ENCODE peak calls at places on chromosomes 4 and X, in five cellular contexts. C is CD8-positive, alpha-beta T cell; P is A549; L is A673; F is CD4-positive, CD25-positive, alpha-beta regulatory T cell. D is an unnamed sample.

GRCh38 chr4:48271626-48272025 is 2.0 kb upstream of the TEC start:
- DNase-seq in C (no peak), L (no peak), P (no peak), F (no peak), D (no peak)

GRCh38 chr4:15956179-15956850 is 6.7 kb downstream of the FGFBP2 start:
- DNase-seq in P (peak; percentile 72), F (peak; percentile 50), C (peak; percentile 57), L (peak; percentile 78), D (peak; percentile 19)

GRCh38 chr4:110550260-110550659 is 72.6 kb downstream of the PITX2 start:
- DNase-seq in C (no peak), F (no peak), L (peak; percentile 5), P (no peak), D (no peak)

GRCh38 chr4:131547506-131547981 is 1601.5 kb upstream of the PCDH10 start:
- DNase-seq in C (no peak), L (no peak), F (no peak), P (no peak), D (no peak)

GRCh38 chr4:19924761-19925160 is 326.9 kb upstream of the SLIT2 start:
- DNase-seq in F (no peak), P (no peak), L (no peak), C (no peak), D (no peak)

GRCh38 chrX:31397119-31397518 is 325.3 kb upstream of the FTHL17 start:
- DNase-seq in P (no peak), F (no peak), L (no peak), C (no peak), D (no peak)

GRCh38 chr4:751676-752075 is 46.0 kb downstream of the PCGF3 start:
- DNase-seq in F (no peak), C (no peak), L (peak; percentile 53), P (no peak), D (no peak)

GRCh38 chrX:110216027-110216426 is 101.9 kb downstream of the AMMECR1 start:
- DNase-seq in F (no peak), P (peak; percentile 20), L (no peak), C (no peak), D (no peak)

GRCh38 chr4:33722800-33723511 is 2521.4 kb downstream of the ARAP2 start:
- DNase-seq in C (no peak), L (peak; percentile 7), F (no peak), P (no peak), D (no peak)

GRCh38 chrX:133607419-133608348 is 192.4 kb upstream of the GPC4 start:
- DNase-seq in F (no peak), L (no peak), C (no peak), P (no peak), D (no peak)

GRCh38 chr4:7557447-7557846 is 122.7 kb upstream of the PSAPL1 start:
- DNase-seq in L (no peak), F (no peak), C (no peak), P (peak; percentile 41), D (no peak)

GRCh38 chrX:8190341-8190830 is 19.3 kb upstream of the VCX2 start:
- DNase-seq in C (no peak), F (no peak), P (no peak), L (no peak), D (no peak)

GRCh38 chrX:154046262-154046771 is 26.6 kb upstream of the IRAK1 start:
- DNase-seq in L (peak; percentile 58), P (peak; percentile 21), F (no peak), C (no peak), D (no peak)

GRCh38 chr4:142126890-142127497 is 490.6 kb downstream of the IL15 start:
- DNase-seq in P (peak; percentile 3), F (peak; percentile 69), L (peak; percentile 78), C (peak; percentile 8), D (peak; percentile 53)

GRCh38 chrX:24672701-24673190 is 21.0 kb upstream of the POLA1 start:
- DNase-seq in C (no peak), F (no peak), L (no peak), P (no peak), D (no peak)

GRCh38 chr4:92381640-92382039 is 77.9 kb downstream of the GRID2 start:
- DNase-seq in F (no peak), P (no peak), L (peak; percentile 3), C (no peak), D (no peak)

GRCh38 chr4:3070709-3071500 is 3.4 kb downstream of the HTT-AS start:
- DNase-seq in P (no peak), L (no peak), F (no peak), C (no peak), D (no peak)

GRCh38 chrX:77564824-77565223 is 117.6 kb downstream of the FGF16 start:
- DNase-seq in F (no peak), L (no peak), C (no peak), P (no peak), D (no peak)

DNA sequence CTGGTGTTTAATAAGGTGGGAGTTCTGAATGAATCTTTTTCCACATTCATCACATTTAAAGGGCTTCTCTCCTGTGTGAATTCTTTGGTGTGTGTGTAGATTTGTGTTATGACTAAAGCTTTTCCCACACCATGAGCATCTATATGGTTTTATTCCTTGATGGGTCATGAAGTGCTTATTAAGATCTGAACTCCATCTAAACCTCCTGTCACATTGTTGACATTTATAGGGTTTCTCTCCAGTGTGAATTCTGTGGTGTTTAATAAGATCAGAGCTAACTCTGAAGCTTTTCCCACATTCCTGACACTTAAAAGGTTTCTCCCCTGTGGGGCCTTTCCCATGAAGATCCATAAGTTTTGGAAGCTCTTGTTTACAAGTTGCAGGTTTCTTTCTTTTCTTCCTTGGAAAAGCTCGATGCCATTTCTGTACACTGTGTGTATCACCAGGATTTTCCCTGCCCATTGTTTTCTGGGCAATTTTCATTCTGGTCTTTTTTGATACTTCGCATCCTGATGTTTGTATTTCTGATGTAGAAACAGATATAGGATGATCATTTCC is 21.9 kb upstream of the ETDC start:
- DNase-seq in L (no peak), F (no peak), P (no peak), C (no peak), D (no peak)
- H3K9me3 ChIP-seq in L (peaks cover 38% of the 10 kb centered on the region), F (peaks cover 66% of the 10 kb centered on the region), P (peaks cover 51% of the 10 kb centered on the region), C (peaks cover 7% of the 10 kb centered on the region), D (peaks cover 13% of the 10 kb centered on the region)

GRCh38 chr4:87717276-87718031 is 67.4 kb downstream of the DMP1 start:
- DNase-seq in F (no peak), C (no peak), L (no peak), P (no peak), D (no peak)

GRCh38 chr4:87718221-87718620 is 68.1 kb downstream of the DMP1 start:
- DNase-seq in C (no peak), L (no peak), F (no peak), P (no peak), D (no peak)

GRCh38 chr4:87716350-87717041 is 66.4 kb downstream of the DMP1 start:
- DNase-seq in F (no peak), C (no peak), P (no peak), L (no peak), D (no peak)

DNA sequence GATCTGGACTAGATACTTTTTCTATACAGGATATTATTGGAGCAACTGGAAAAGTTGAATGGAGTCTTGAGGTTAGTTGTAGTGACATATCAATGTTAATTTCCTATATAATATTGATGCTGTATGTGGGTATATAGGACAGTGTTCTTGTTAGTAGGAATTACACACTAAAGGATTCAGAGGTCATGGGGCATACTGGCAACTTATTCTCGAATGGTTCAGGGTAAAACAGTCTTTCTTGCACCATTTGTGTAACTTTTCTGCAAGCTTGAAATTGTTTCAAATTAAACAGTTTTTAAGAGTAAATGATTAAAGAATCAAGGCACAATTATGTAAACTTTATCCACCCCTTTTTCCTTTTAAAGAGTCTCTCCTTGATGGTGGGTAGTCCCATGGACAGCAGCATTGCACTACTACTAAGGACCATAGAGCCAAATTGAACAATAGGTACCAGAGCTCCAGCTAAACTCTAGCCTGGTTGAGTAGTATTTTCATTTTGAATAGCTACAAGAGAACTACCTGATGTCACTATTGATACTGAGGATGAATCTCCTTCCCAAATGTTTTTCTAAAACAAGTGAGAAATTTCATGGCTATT is 70.1 kb downstream of the DMP1 start:
- DNase-seq in C (no peak), L (no peak), F (no peak), P (no peak), D (no peak)
- H3K9me3 ChIP-seq in C (no peaks in the 10 kb centered on the region), L (no peaks in the 10 kb centered on the region), F (no peaks in the 10 kb centered on the region), P (no peaks in the 10 kb centered on the region), D (no peaks in the 10 kb centered on the region)

DNA sequence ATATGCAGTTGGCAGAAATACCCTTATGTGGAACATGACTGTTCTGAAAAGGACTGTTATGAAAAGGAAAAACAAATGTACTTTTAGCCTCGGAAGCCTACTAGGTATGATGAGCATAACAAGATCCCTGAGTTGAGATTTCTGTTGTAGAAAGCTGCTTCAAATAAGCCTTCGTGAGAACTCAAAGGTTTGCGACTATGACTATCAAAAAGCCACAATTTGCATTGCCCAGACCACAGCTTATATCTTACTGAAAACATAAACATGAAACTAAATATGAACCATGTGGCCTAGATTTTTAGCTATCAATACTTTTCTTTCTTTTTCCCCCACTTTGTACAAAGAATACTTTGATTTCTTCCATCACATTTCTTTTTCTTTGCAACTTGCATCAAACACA is 398.2 kb upstream of the LCORL start:
- DNase-seq in C (no peak), F (no peak), L (no peak), P (no peak), D (no peak)
- H3K9me3 ChIP-seq in C (no peaks in the 10 kb centered on the region), F (no peaks in the 10 kb centered on the region), L (no peaks in the 10 kb centered on the region), P (no peaks in the 10 kb centered on the region), D (no peaks in the 10 kb centered on the region)

GRCh38 chrX:1330605-1331004 is 6.0 kb upstream of the IL3RA start:
- DNase-seq in F (no peak), C (no peak), P (no peak), L (no peak), D (no peak)

GRCh38 chrX:1336331-1337143 is at the start of gene IL3RA:
- DNase-seq in C (no peak), L (no peak), F (no peak), P (no peak), D (no peak)

DNA sequence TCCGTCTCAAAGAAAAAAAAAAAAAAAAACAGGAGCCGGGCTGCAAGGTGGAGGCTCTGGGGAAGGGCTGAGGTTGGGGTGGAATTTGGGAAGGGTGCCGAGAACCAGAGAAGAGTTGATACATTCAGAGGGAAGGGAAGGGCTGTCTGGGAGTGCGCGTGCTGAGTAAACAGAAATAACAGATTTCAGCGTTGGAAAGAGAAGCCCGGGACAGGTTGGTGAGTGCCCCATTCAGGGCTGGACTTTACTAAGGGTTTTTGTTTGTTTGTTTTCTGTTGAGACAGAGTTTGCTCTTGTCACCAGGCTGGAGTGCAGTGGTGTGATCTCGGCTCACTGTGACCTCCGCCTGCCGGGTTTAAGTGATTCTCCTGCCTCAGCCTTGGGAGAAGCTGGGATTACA is 1.7 kb upstream of the IL3RA start:
- DNase-seq in P (no peak), F (no peak), L (no peak), C (no peak), D (no peak)
- H3K9me3 ChIP-seq in P (no peaks in the 10 kb centered on the region), F (no peaks in the 10 kb centered on the region), L (peaks cover 5% of the 10 kb centered on the region), C (no peaks in the 10 kb centered on the region), D (peaks cover 3% of the 10 kb centered on the region)

GRCh38 chr4:66016240-66016639 is 346.0 kb upstream of the EPHA5 start:
- DNase-seq in P (no peak), C (no peak), F (no peak), L (no peak), D (no peak)

GRCh38 chr4:66014146-66014765 is 344.0 kb upstream of the EPHA5 start:
- DNase-seq in F (no peak), L (peak; percentile 9), P (no peak), C (no peak), D (no peak)

GRCh38 chr4:66023061-66023460 is 352.8 kb upstream of the EPHA5 start:
- DNase-seq in L (no peak), F (no peak), P (no peak), C (no peak), D (no peak)

GRCh38 chr4:66017671-66018070 is 347.4 kb upstream of the EPHA5 start:
- DNase-seq in L (no peak), C (no peak), P (no peak), F (no peak), D (no peak)
- H3K9me3 ChIP-seq in L (no peaks in the 10 kb centered on the region), C (no peaks in the 10 kb centered on the region), P (no peaks in the 10 kb centered on the region), F (peaks cover 4% of the 10 kb centered on the region), D (no peaks in the 10 kb centered on the region)

D was measured in T-helper 17 cell.